ENCODE peak calls at places on chromosomes 1 and 21, in four cellular contexts. C is endodermal cell, E is AG04450, S is NAMALWA. M is an unnamed sample.

GRCh38 chr21:37784591-37785318 is 131.5 kb downstream of the KCNJ6 start:
- DNase-seq in C (no peak), S (no peak), E (no peak), M (no peak)

GRCh38 chr1:201260236-201260591 is 23.1 kb upstream of the PKP1 start:
- DNase-seq in E (no peak), S (no peak), C (no peak), M (no peak)

GRCh38 chr21:29538115-29538514 is 239.4 kb downstream of the BACH1 start:
- DNase-seq in E (peak), S (no peak), C (no peak), M (no peak)

GRCh38 chr1:234915923-234916675 is 212.5 kb downstream of the TOMM20 start:
- DNase-seq in C (no peak), E (no peak), S (peak), M (no peak)

GRCh38 chr1:167627865-167628641 is 2.0 kb upstream of the RCSD1 start:
- DNase-seq in C (no peak), E (no peak), S (peak), M (peak)

GRCh38 chr1:175376194-175376593 is 183.6 kb upstream of the KIAA0040 start:
- DNase-seq in E (no peak), S (peak), C (peak), M (no peak)

GRCh38 chr1:151537112-151537511 is 3.0 kb upstream of the TUFT1 start:
- DNase-seq in S (no peak), C (no peak), E (peak), M (peak)

GRCh38 chr1:230992100-230992774 is 13.3 kb downstream of the ARV1 start:
- DNase-seq in E (no peak), S (no peak), C (no peak), M (no peak)

GRCh38 chr21:42593007-42593814 is 60.2 kb upstream of the PDE9A start:
- DNase-seq in S (peak), C (peak), E (no peak), M (peak)

GRCh38 chr1:183077107-183077506 is 53.9 kb downstream of the LAMC1 start:
- DNase-seq in C (no peak), E (no peak), S (no peak), M (no peak)

GRCh38 chr1:230684146-230684545 is 29.8 kb downstream of the AGT start:
- DNase-seq in S (no peak), C (no peak), E (no peak), M (peak)

GRCh38 chr1:77942400-77943140 is 36.3 kb downstream of the FUBP1 start:
- DNase-seq in E (no peak), S (no peak), C (no peak), M (no peak)

GRCh38 chr1:221635305-221635704 is 106.6 kb downstream of the DUSP10 start:
- DNase-seq in S (no peak), C (no peak), E (no peak), M (no peak)

GRCh38 chr21:38965241-38965640 is 159.5 kb downstream of the ETS2 start:
- DNase-seq in C (no peak), S (no peak), E (no peak), M (no peak)

GRCh38 chr1:226809785-226810571 is 60.4 kb upstream of the PSEN2 start:
- DNase-seq in S (no peak), E (no peak), C (no peak), M (no peak)

GRCh38 chr1:221815660-221816059 is 73.8 kb upstream of the DUSP10 start:
- DNase-seq in S (no peak), E (no peak), C (no peak), M (no peak)

GRCh38 chr1:107963009-107963408 is 2.0 kb downstream of the VAV3 start:
- DNase-seq in S (no peak), C (peak), E (no peak), M (no peak)

GRCh38 chr1:4616831-4617465 is 37.5 kb upstream of the AJAP1 start:
- DNase-seq in S (no peak), E (no peak), C (no peak), M (peak)

GRCh38 chr21:42564561-42564971 is 50.9 kb downstream of the SLC37A1 start:
- DNase-seq in S (no peak), E (no peak), C (peak), M (peak)

GRCh38 chr1:211323156-211324063 is 3.2 kb upstream of the TRAF5 start:
- DNase-seq in C (peak), S (peak), E (no peak), M (peak)

GRCh38 chr1:94743866-94744265 is 76.3 kb upstream of the SLC44A3 start:
- DNase-seq in S (no peak), E (peak), C (no peak), M (no peak)

GRCh38 chr1:185998391-185998790 is 264.2 kb downstream of the HMCN1 start:
- DNase-seq in S (no peak), C (peak), E (no peak), M (no peak)

GRCh38 chr1:24341260-24341659 is 22.1 kb downstream of the GRHL3 start:
- DNase-seq in C (peak), S (no peak), E (no peak), M (no peak)

GRCh38 chr1:227297073-227297793 is 21.1 kb downstream of the CDC42BPA start:
- DNase-seq in C (no peak), E (no peak), S (no peak), M (no peak)

GRCh38 chr1:201636581-201636980 is 97.7 kb downstream of the NAV1 start:
- DNase-seq in S (no peak), C (no peak), E (peak), M (no peak)

GRCh38 chr1:46516140-46516539 is 26.5 kb downstream of the DMBX1 start:
- DNase-seq in E (no peak), C (peak), S (no peak), M (no peak)

GRCh38 chr1:213513006-213513405 is 462.0 kb downstream of the RPS6KC1 start:
- DNase-seq in C (peak), S (no peak), E (no peak), M (no peak)

GRCh38 chr1:200269256-200269655 is 140.6 kb downstream of the ZNF281 start:
- DNase-seq in C (no peak), E (no peak), S (no peak), M (no peak)

GRCh38 chr1:204410764-204411450 is 710 bp downstream of the PPP1R15B start:
- DNase-seq in E (no peak), C (no peak), S (peak), M (peak)

GRCh38 chr1:88036345-88036999 is 647.6 kb upstream of the PKN2 start:
- DNase-seq in E (no peak), S (no peak), C (no peak), M (no peak)